ENCODE peak calls at places on chromosome 21, in eight cellular contexts. U is endothelial cell of umbilical vein; D is activated CD4-positive, alpha-beta T cell treated with anti-CD3 and anti-CD28 coated beads, Interleukin-2, amount 10 ng/mL, durations not matched to agents 7 days and 5 days; C is GM13977; Q is stimulated activated CD4-positive, alpha-beta T cell treated with anti-CD3 and anti-CD28 coated beads, Interleukin-15, amount 100 ng/mL, for 1 hour; K is naive thymus-derived CD4-positive, alpha-beta T cell; R is GF-D8; H is bronchial epithelial cell. L is an unnamed sample.

GRCh38 chr21:27838585-27838984 is 871.7 kb upstream of the ADAMTS5 start:
- DNase-seq in U (no peak), D (no peak), C (no peak), Q (no peak), K (no peak), R (no peak), H (no peak), L (no peak)

GRCh38 chr21:32812035-32812434 is 40.5 kb upstream of the PAXBP1 start:
- DNase-seq in U (no peak), D (no peak), C (no peak), Q (no peak), K (no peak), R (no peak), H (no peak), L (no peak)

GRCh38 chr21:30216041-30216723 is at the start of gene CLDN8:
- DNase-seq in U (no peak), D (no peak), C (no peak), Q (no peak), K (no peak), R (no peak), H (peak), L (no peak)

GRCh38 chr21:29233611-29234540 is 64.8 kb upstream of the BACH1 start:
- DNase-seq in U (no peak), D (no peak), C (peak), Q (no peak), K (no peak), R (no peak), H (peak), L (no peak)

GRCh38 chr21:42535602-42536171 is 22.0 kb downstream of the SLC37A1 start:
- DNase-seq in U (peak), D (no peak), C (peak), Q (no peak), K (no peak), R (no peak), H (no peak), L (no peak)

GRCh38 chr21:38821959-38822682 is 16.4 kb downstream of the ETS2 start:
- DNase-seq in U (no peak), D (no peak), C (no peak), Q (no peak), K (no peak), R (no peak), H (no peak), L (no peak)

GRCh38 chr21:41663805-41664788 is 102.8 kb downstream of the RIPK4 start:
- DNase-seq in U (peak), D (no peak), C (no peak), Q (no peak), K (no peak), R (no peak), H (no peak), L (no peak)

GRCh38 chr21:41967708-41968107 is 13.9 kb upstream of the C2CD2 start:
- DNase-seq in U (no peak), D (no peak), C (no peak), Q (no peak), K (no peak), R (no peak), H (no peak), L (no peak)

GRCh38 chr21:17848228-17848627 is 29.1 kb upstream of the C21orf91 start:
- DNase-seq in U (no peak), D (no peak), C (peak), Q (no peak), K (no peak), R (no peak), H (peak), L (no peak)

GRCh38 chr21:44510508-44511218 is 29.3 kb downstream of the KRTAP10-1 start:
- DNase-seq in U (peak), D (peak), C (peak), Q (peak), K (peak), R (peak), H (no peak), L (peak)

GRCh38 chr21:42456457-42456856 is 39.6 kb downstream of the RSPH1 start:
- DNase-seq in U (no peak), D (peak), C (no peak), Q (no peak), K (peak), R (no peak), H (peak), L (no peak)

GRCh38 chr21:16534408-16535099 is 804.8 kb downstream of the USP25 start:
- DNase-seq in U (peak), D (no peak), C (no peak), Q (no peak), K (no peak), R (no peak), H (peak), L (no peak)

GRCh38 chr21:18144341-18144740 is 100.3 kb upstream of the CHODL start:
- DNase-seq in U (no peak), D (no peak), C (no peak), Q (no peak), K (no peak), R (no peak), H (no peak), L (no peak)

GRCh38 chr21:31173881-31174555 is 135.7 kb upstream of the KRTAP19-8 start:
- DNase-seq in U (peak), D (peak), C (no peak), Q (no peak), K (peak), R (no peak), H (no peak), L (no peak)

GRCh38 chr21:42465008-42465878 is 30.8 kb downstream of the RSPH1 start:
- DNase-seq in U (no peak), D (no peak), C (peak), Q (no peak), K (no peak), R (peak), H (peak), L (peak)

GRCh38 chr21:22691643-22692042 is 1693.4 kb downstream of the NCAM2 start:
- DNase-seq in U (no peak), D (no peak), C (no peak), Q (no peak), K (no peak), R (no peak), H (no peak), L (no peak)

GRCh38 chr21:46089285-46089684 is 8.6 kb upstream of the COL6A2 start:
- DNase-seq in U (no peak), D (no peak), C (no peak), Q (no peak), K (no peak), R (no peak), H (no peak), L (no peak)

GRCh38 chr21:26769613-26770188 is 75.5 kb downstream of the ADAMTS1 start:
- DNase-seq in U (peak), D (peak), C (no peak), Q (no peak), K (no peak), R (peak), H (peak), L (no peak)

GRCh38 chr21:44802396-44803153 is 955 bp upstream of the UBE2G2 start:
- DNase-seq in U (no peak), D (no peak), C (no peak), Q (no peak), K (no peak), R (no peak), H (no peak), L (no peak)

GRCh38 chr21:46024983-46025860 is 43.7 kb downstream of the COL6A1 start:
- DNase-seq in U (no peak), D (no peak), C (no peak), Q (no peak), K (no peak), R (no peak), H (peak), L (no peak)

GRCh38 chr21:39317134-39318090 is 4.0 kb upstream of the BRWD1 start:
- DNase-seq in U (no peak), D (no peak), C (no peak), Q (no peak), K (no peak), R (no peak), H (no peak), L (no peak)

GRCh38 chr21:35316933-35317332 is 267.8 kb upstream of the RUNX1 start:
- DNase-seq in U (no peak), D (no peak), C (no peak), Q (no peak), K (no peak), R (no peak), H (peak), L (no peak)

GRCh38 chr21:29342394-29342957 is 43.8 kb downstream of the BACH1 start:
- DNase-seq in U (peak), D (no peak), C (peak), Q (no peak), K (no peak), R (no peak), H (peak), L (no peak)

GRCh38 chr21:15206514-15206913 is 141.7 kb upstream of the NRIP1 start:
- DNase-seq in U (no peak), D (no peak), C (peak), Q (no peak), K (no peak), R (no peak), H (no peak), L (no peak)

L was measured in GDM1.